ENCODE peak calls at places on chromosomes 12 and 14, in ten cellular contexts. One of them, this sample, is unnamed.

GRCh38 chr12:5432011-5432400 is at the start of gene NTF3:
- DNase-seq in foreskin fibroblast: peak
- DNase-seq in fibroblast of the aortic adventitia: peak
- DNase-seq in epithelial cell of proximal tubule: no peak
- DNase-seq in tibial artery: no peak
- DNase-seq in left ventricle myocardium inferior: peak
- DNase-seq in cardiac muscle cell: peak
- DNase-seq in endothelial cell: peak
- DNase-seq in upper lobe of right lung: no peak
- DNase-seq in pancreas: no peak
- DNase-seq in this sample: peak

GRCh38 chr12:104566244-104566993 is 109.7 kb downstream of the CHST11 start:
- DNase-seq in tibial artery: no peak
- DNase-seq in upper lobe of right lung: no peak
- DNase-seq in foreskin fibroblast: no peak
- DNase-seq in fibroblast of the aortic adventitia: no peak
- DNase-seq in pancreas: no peak
- DNase-seq in endothelial cell: no peak
- DNase-seq in cardiac muscle cell: no peak
- DNase-seq in left ventricle myocardium inferior: no peak
- DNase-seq in epithelial cell of proximal tubule: no peak
- DNase-seq in this sample: no peak

GRCh38 chr12:74899031-74899829 is 310.4 kb downstream of the KCNC2 start:
- DNase-seq in tibial artery: no peak
- DNase-seq in fibroblast of the aortic adventitia: peak
- DNase-seq in foreskin fibroblast: no peak
- DNase-seq in cardiac muscle cell: peak
- DNase-seq in left ventricle myocardium inferior: no peak
- DNase-seq in pancreas: no peak
- DNase-seq in epithelial cell of proximal tubule: no peak
- DNase-seq in upper lobe of right lung: no peak
- DNase-seq in endothelial cell: no peak
- DNase-seq in this sample: no peak

GRCh38 chr12:49121047-49121696 is 10.0 kb downstream of the TUBA1B start:
- DNase-seq in endothelial cell: peak
- DNase-seq in foreskin fibroblast: peak
- DNase-seq in cardiac muscle cell: peak
- DNase-seq in upper lobe of right lung: no peak
- DNase-seq in left ventricle myocardium inferior: peak
- DNase-seq in tibial artery: peak
- DNase-seq in fibroblast of the aortic adventitia: peak
- DNase-seq in pancreas: no peak
- DNase-seq in epithelial cell of proximal tubule: no peak
- DNase-seq in this sample: peak

GRCh38 chr12:120598674-120599463 is 17.7 kb upstream of the POP5 start:
- DNase-seq in pancreas: no peak
- DNase-seq in epithelial cell of proximal tubule: peak
- DNase-seq in fibroblast of the aortic adventitia: peak
- DNase-seq in endothelial cell: no peak
- DNase-seq in foreskin fibroblast: peak
- DNase-seq in tibial artery: no peak
- DNase-seq in upper lobe of right lung: no peak
- DNase-seq in cardiac muscle cell: no peak
- DNase-seq in left ventricle myocardium inferior: no peak
- DNase-seq in this sample: no peak

GRCh38 chr12:68279227-68280054 is 26.0 kb upstream of the IL22 start:
- DNase-seq in fibroblast of the aortic adventitia: peak
- DNase-seq in cardiac muscle cell: no peak
- DNase-seq in foreskin fibroblast: no peak
- DNase-seq in upper lobe of right lung: no peak
- DNase-seq in tibial artery: no peak
- DNase-seq in epithelial cell of proximal tubule: no peak
- DNase-seq in pancreas: no peak
- DNase-seq in endothelial cell: no peak
- DNase-seq in left ventricle myocardium inferior: no peak
- DNase-seq in this sample: no peak

GRCh38 chr14:90091393-90091792 is 29.6 kb downstream of the KCNK13 start:
- DNase-seq in fibroblast of the aortic adventitia: peak
- DNase-seq in cardiac muscle cell: no peak
- DNase-seq in upper lobe of right lung: no peak
- DNase-seq in pancreas: no peak
- DNase-seq in tibial artery: no peak
- DNase-seq in endothelial cell: no peak
- DNase-seq in epithelial cell of proximal tubule: peak
- DNase-seq in left ventricle myocardium inferior: no peak
- DNase-seq in foreskin fibroblast: peak
- DNase-seq in this sample: no peak

GRCh38 chr12:76455582-76456345 is 103.8 kb downstream of the OSBPL8 start:
- DNase-seq in endothelial cell: peak
- DNase-seq in epithelial cell of proximal tubule: peak
- DNase-seq in upper lobe of right lung: no peak
- DNase-seq in tibial artery: no peak
- DNase-seq in foreskin fibroblast: peak
- DNase-seq in fibroblast of the aortic adventitia: peak
- DNase-seq in left ventricle myocardium inferior: no peak
- DNase-seq in pancreas: no peak
- DNase-seq in cardiac muscle cell: peak
- DNase-seq in this sample: no peak

GRCh38 chr14:93824518-93825234 is 36.4 kb upstream of the PRIMA1 start:
- DNase-seq in endothelial cell: no peak
- DNase-seq in left ventricle myocardium inferior: no peak
- DNase-seq in upper lobe of right lung: no peak
- DNase-seq in foreskin fibroblast: no peak
- DNase-seq in fibroblast of the aortic adventitia: no peak
- DNase-seq in cardiac muscle cell: no peak
- DNase-seq in epithelial cell of proximal tubule: no peak
- DNase-seq in pancreas: no peak
- DNase-seq in tibial artery: no peak
- DNase-seq in this sample: no peak

GRCh38 chr14:42629553-42629952 is 1022.9 kb downstream of the LRFN5 start:
- DNase-seq in foreskin fibroblast: no peak
- DNase-seq in epithelial cell of proximal tubule: no peak
- DNase-seq in pancreas: no peak
- DNase-seq in left ventricle myocardium inferior: no peak
- DNase-seq in tibial artery: no peak
- DNase-seq in cardiac muscle cell: no peak
- DNase-seq in endothelial cell: no peak
- DNase-seq in upper lobe of right lung: no peak
- DNase-seq in fibroblast of the aortic adventitia: no peak
- DNase-seq in this sample: no peak

GRCh38 chr12:115868624-115869023 is 408.9 kb downstream of the MED13L start:
- DNase-seq in cardiac muscle cell: no peak
- DNase-seq in fibroblast of the aortic adventitia: no peak
- DNase-seq in tibial artery: no peak
- DNase-seq in pancreas: no peak
- DNase-seq in epithelial cell of proximal tubule: no peak
- DNase-seq in upper lobe of right lung: no peak
- DNase-seq in foreskin fibroblast: no peak
- DNase-seq in endothelial cell: no peak
- DNase-seq in left ventricle myocardium inferior: no peak
- DNase-seq in this sample: no peak

GRCh38 chr12:109286252-109286651 is 22.8 kb downstream of the FOXN4 start:
- DNase-seq in endothelial cell: no peak
- DNase-seq in tibial artery: no peak
- DNase-seq in epithelial cell of proximal tubule: no peak
- DNase-seq in left ventricle myocardium inferior: no peak
- DNase-seq in pancreas: no peak
- DNase-seq in foreskin fibroblast: no peak
- DNase-seq in fibroblast of the aortic adventitia: no peak
- DNase-seq in cardiac muscle cell: no peak
- DNase-seq in upper lobe of right lung: no peak
- DNase-seq in this sample: no peak

GRCh38 chr12:3319723-3320492 is 171.1 kb upstream of the PRMT8 start:
- DNase-seq in upper lobe of right lung: no peak
- DNase-seq in left ventricle myocardium inferior: no peak
- DNase-seq in pancreas: no peak
- DNase-seq in epithelial cell of proximal tubule: no peak
- DNase-seq in tibial artery: no peak
- DNase-seq in foreskin fibroblast: no peak
- DNase-seq in cardiac muscle cell: no peak
- DNase-seq in fibroblast of the aortic adventitia: no peak
- DNase-seq in endothelial cell: no peak
- DNase-seq in this sample: no peak

DNA sequence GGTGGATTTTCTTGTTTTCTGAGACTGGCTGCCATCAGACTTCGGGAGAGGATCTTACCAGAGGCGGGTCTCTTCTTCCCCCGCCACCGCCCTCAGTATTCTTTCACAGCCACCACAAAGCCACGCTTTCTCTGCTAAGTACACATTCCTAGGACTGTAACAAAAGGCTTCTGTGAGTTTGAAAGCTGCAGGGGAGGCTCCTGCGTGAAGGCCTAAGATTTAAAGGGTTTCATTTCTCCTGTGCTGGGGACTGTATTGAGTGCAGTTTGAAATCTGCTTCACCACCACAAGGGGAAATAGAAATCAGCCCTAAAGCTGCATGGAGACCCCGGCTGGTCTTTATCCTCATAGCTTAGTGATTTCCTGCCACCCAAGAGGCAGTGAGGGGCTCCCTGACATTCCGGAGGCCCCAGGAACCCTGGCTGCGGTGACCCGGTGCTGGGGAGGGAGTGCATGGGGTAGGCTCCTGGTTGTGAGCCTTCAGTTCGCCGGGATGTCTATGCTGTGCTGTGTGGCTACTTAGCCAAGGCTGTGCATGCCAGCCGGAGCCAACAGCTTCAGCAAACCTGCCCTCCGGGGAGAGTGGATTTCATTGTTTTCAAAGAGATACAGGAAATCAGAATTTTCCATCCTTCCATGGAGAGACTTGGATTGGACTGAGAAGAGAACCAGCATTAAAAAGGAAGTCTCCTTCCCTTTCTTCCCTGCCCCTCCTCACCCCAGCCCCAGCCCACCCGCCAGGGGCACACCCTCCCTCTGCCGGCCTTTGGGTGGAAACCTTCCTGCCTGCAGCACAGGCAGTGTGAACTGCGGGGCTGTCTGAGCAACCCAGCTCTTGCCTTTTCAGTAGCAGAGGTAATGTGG is 163.3 kb downstream of the ETV6 start:
- DNase-seq in fibroblast of the aortic adventitia: peak
- DNase-seq in upper lobe of right lung: no peak
- DNase-seq in epithelial cell of proximal tubule: no peak
- DNase-seq in pancreas: no peak
- DNase-seq in endothelial cell: peak
- DNase-seq in left ventricle myocardium inferior: no peak
- DNase-seq in tibial artery: peak
- DNase-seq in foreskin fibroblast: peak
- DNase-seq in cardiac muscle cell: peak
- DNase-seq in this sample: peak
- TF ChIP-seq CTCF in fibroblast of the aortic adventitia: peak
- TF ChIP-seq CTCF in upper lobe of right lung: no peak
- TF ChIP-seq CTCF in epithelial cell of proximal tubule: no peak
- TF ChIP-seq CTCF in pancreas: no peak
- TF ChIP-seq CTCF in endothelial cell: no peak
- TF ChIP-seq CTCF in left ventricle myocardium inferior: peak
- TF ChIP-seq CTCF in tibial artery: no peak
- TF ChIP-seq CTCF in foreskin fibroblast: no peak
- TF ChIP-seq CTCF in cardiac muscle cell: peak
- TF ChIP-seq CTCF in this sample: peak

GRCh38 chr12:31362759-31363415 is 36.9 kb upstream of the SINHCAF start:
- DNase-seq in tibial artery: no peak
- DNase-seq in endothelial cell: no peak
- DNase-seq in upper lobe of right lung: no peak
- DNase-seq in left ventricle myocardium inferior: no peak
- DNase-seq in foreskin fibroblast: no peak
- DNase-seq in fibroblast of the aortic adventitia: no peak
- DNase-seq in cardiac muscle cell: peak
- DNase-seq in pancreas: no peak
- DNase-seq in epithelial cell of proximal tubule: no peak
- DNase-seq in this sample: no peak
- TF ChIP-seq CTCF in tibial artery: no peak
- TF ChIP-seq CTCF in endothelial cell: no peak
- TF ChIP-seq CTCF in upper lobe of right lung: peak
- TF ChIP-seq CTCF in left ventricle myocardium inferior: no peak
- TF ChIP-seq CTCF in foreskin fibroblast: no peak
- TF ChIP-seq CTCF in fibroblast of the aortic adventitia: no peak
- TF ChIP-seq CTCF in cardiac muscle cell: no peak
- TF ChIP-seq CTCF in pancreas: no peak
- TF ChIP-seq CTCF in epithelial cell of proximal tubule: peak
- TF ChIP-seq CTCF in this sample: no peak

GRCh38 chr14:103735439-103735814 is 19.8 kb downstream of the ZFYVE21 start:
- DNase-seq in cardiac muscle cell: no peak
- DNase-seq in pancreas: peak
- DNase-seq in left ventricle myocardium inferior: no peak
- DNase-seq in fibroblast of the aortic adventitia: no peak
- DNase-seq in epithelial cell of proximal tubule: no peak
- DNase-seq in tibial artery: peak
- DNase-seq in upper lobe of right lung: no peak
- DNase-seq in foreskin fibroblast: peak
- DNase-seq in endothelial cell: no peak
- DNase-seq in this sample: no peak
- TF ChIP-seq CTCF in cardiac muscle cell: no peak
- TF ChIP-seq CTCF in pancreas: no peak
- TF ChIP-seq CTCF in left ventricle myocardium inferior: no peak
- TF ChIP-seq CTCF in fibroblast of the aortic adventitia: no peak
- TF ChIP-seq CTCF in epithelial cell of proximal tubule: no peak
- TF ChIP-seq CTCF in tibial artery: no peak
- TF ChIP-seq CTCF in upper lobe of right lung: no peak
- TF ChIP-seq CTCF in foreskin fibroblast: no peak
- TF ChIP-seq CTCF in endothelial cell: no peak
- TF ChIP-seq CTCF in this sample: no peak

DNA sequence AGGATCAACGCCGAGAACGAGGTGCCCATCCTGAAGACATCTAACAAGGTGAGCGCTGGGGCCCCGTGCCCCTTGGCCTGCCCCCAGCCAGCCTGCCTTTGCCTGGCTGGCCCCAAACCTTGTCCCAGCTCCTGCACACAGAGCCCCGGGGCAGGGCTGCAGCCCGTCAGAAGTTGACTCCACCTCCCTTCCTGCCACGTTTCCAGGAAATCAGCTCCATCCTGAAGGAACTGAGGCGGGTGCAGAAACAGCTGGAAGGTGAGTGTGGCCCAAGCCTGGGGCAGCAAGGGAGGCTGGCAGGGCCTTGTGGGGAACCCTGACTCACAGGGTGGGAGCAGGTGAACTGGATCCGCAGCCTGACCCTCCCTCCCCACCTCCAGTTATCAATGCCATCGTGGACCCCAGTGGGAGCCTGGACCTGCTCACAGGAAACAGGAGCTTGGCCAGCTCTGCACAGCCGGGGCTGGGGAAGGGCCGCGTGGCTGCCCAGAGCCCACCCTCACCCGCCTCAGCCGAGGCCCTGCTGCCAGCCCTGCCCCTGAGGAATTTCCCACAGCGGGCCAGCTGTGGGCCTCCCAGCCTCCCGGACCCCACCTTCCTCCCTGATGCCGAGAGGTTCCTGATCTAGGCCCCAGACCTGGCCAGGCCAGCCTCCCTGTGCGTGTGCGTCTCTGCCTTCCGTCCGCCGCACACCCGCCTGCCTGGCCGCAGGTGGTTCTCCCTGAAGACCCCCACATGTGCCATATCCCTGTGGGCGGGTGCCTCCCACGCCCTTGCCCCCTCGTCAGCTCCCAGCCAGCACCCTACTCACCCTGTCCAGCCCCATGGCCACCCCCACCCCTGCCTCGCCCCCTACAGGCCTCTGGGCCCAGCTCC is 29.5 kb downstream of the CEP170B start:
- DNase-seq in endothelial cell: peak
- DNase-seq in fibroblast of the aortic adventitia: no peak
- DNase-seq in left ventricle myocardium inferior: peak
- DNase-seq in cardiac muscle cell: peak
- DNase-seq in foreskin fibroblast: no peak
- DNase-seq in upper lobe of right lung: peak
- DNase-seq in epithelial cell of proximal tubule: no peak
- DNase-seq in tibial artery: no peak
- DNase-seq in pancreas: no peak
- DNase-seq in this sample: no peak
- TF ChIP-seq CTCF in endothelial cell: no peak
- TF ChIP-seq CTCF in fibroblast of the aortic adventitia: no peak
- TF ChIP-seq CTCF in left ventricle myocardium inferior: no peak
- TF ChIP-seq CTCF in cardiac muscle cell: no peak
- TF ChIP-seq CTCF in foreskin fibroblast: no peak
- TF ChIP-seq CTCF in upper lobe of right lung: no peak
- TF ChIP-seq CTCF in epithelial cell of proximal tubule: no peak
- TF ChIP-seq CTCF in tibial artery: no peak
- TF ChIP-seq CTCF in pancreas: no peak
- TF ChIP-seq CTCF in this sample: no peak